ENCODE peak calls at places on chromosomes 11 and 22, in five cellular contexts. F is Peyer's patch, M is fibroblast of pulmonary artery, O is cardiac fibroblast, B is Panc1. N is an unnamed sample.

GRCh38 chr11:12675951-12676711 is 1.9 kb downstream of the TEAD1 start:
- DNase-seq in M (peak; percentile 63), B (no peak), O (peak; percentile 62), F (no peak), N (peak; percentile 67)

GRCh38 chr11:120613264-120614226 is 102.0 kb downstream of the GRIK4 start:
- DNase-seq in O (no peak), F (no peak), M (no peak), B (no peak), N (no peak)

GRCh38 chr11:88544656-88545280 is 207.2 kb upstream of the CTSC start:
- DNase-seq in O (no peak), B (no peak), F (no peak), M (no peak), N (no peak)

GRCh38 chr11:117179048-117179999 is 781 bp downstream of the SIDT2 start:
- DNase-seq in M (peak; percentile 52), F (peak; percentile 75), O (peak; percentile 62), B (no peak), N (peak; percentile 49)

GRCh38 chr22:49913026-49913425 is 5.2 kb downstream of the ALG12 start:
- DNase-seq in F (no peak), M (no peak), O (no peak), B (no peak), N (no peak)

GRCh38 chr11:16902979-16903378 is 111.2 kb downstream of the PLEKHA7 start:
- DNase-seq in M (no peak), B (no peak), F (no peak), O (no peak), N (no peak)

GRCh38 chr22:38873469-38874411 is 1.7 kb upstream of the CBX6 start:
- DNase-seq in F (no peak), B (no peak), O (no peak), M (no peak), N (no peak)

GRCh38 chr11:92154611-92155010 is 70.0 kb upstream of the FAT3 start:
- DNase-seq in M (no peak), F (no peak), B (no peak), O (no peak), N (no peak)

GRCh38 chr22:45970709-45971388 is 6.1 kb downstream of the WNT7B start:
- DNase-seq in F (no peak), B (no peak), M (no peak), O (no peak), N (peak; percentile 74)

GRCh38 chr11:76700177-76701100 is 29.9 kb upstream of the LRRC32 start:
- DNase-seq in O (peak; percentile 64), B (no peak), M (peak; percentile 68), F (no peak), N (peak; percentile 81)

GRCh38 chr11:99370557-99371200 is 349.9 kb downstream of the CNTN5 start:
- DNase-seq in F (no peak), B (no peak), M (peak; percentile 80), O (peak; percentile 83), N (peak; percentile 83)

GRCh38 chr11:68143310-68143689 is 22.1 kb upstream of the CHKA start:
- DNase-seq in M (no peak), F (no peak), O (no peak), B (no peak), N (no peak)

GRCh38 chr11:72924568-72925190 is 110.5 kb downstream of the ATG16L2 start:
- DNase-seq in B (peak; percentile 15), M (peak; percentile 76), F (no peak), O (peak; percentile 78), N (peak; percentile 59)

GRCh38 chr11:72069787-72070251 is 10.5 kb downstream of the NUMA1 start:
- DNase-seq in B (peak; percentile 79), M (peak; percentile 81), F (peak; percentile 87), O (peak; percentile 82), N (peak; percentile 78)

GRCh38 chr11:118353084-118353710 is 6.2 kb upstream of the UBE4A start:
- DNase-seq in B (no peak), F (no peak), O (peak; percentile 40), M (peak; percentile 47), N (peak; percentile 25)

GRCh38 chr11:78100276-78101040 is 20.8 kb upstream of the NDUFC2 start:
- DNase-seq in F (no peak), O (no peak), M (no peak), B (no peak), N (no peak)

DNA sequence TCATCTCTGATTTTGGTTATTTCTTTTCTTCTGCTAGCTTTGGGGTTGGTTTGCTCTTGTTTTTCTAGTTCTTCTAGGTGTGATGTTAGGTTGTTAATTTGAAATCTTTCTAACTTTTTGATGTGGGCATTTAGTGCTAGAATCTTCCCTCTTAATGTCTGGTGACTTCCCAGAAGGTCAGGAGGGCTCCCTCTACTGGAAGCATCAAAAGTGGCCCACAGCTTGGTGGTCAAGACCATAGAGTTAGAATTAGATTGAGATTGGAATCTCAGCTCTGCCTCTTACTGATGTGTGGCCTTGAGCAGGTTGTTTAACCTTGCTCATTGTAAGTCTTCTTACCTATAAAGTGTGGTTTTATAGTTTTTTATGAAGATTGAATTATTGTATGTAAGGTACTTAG is 99.3 kb downstream of the FDX1 start:
- DNase-seq in B (no peak), M (peak; percentile 42), O (peak; percentile 30), F (no peak), N (peak; percentile 10)
- TF ChIP-seq CTCF in B (peak; percentile 57), M (peak; percentile 51), O (peak; percentile 55), F (no peak), N (peak; percentile 39)

DNA sequence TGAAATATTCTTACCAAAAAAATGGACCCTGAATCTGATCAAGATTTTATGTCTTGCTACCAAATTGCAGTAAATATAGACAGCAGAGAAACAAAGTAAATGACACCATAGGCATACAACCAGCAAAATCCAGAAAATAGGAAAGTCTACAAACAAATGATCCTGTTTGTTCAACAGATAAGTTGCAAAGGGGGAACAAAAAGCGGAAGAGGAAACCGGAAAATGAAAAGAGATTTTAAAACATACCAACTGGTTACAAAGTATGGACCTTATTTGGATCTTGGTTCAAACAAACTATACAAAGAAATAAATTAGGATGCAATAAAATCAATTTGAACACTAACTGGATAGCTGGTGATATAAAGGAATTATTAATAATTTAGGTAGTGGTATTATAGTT is 92.0 kb downstream of the TMPRSS5 start:
- DNase-seq in F (no peak), B (no peak), M (no peak), O (no peak), N (no peak)
- H3K4me3 ChIP-seq in F (no peak overlapping the region), B (no peak overlapping the region), M (no peak overlapping the region), O (no peak overlapping the region), N (no peak overlapping the region)

GRCh38 chr22:19477321-19478085 is 1.5 kb downstream of the UFD1 start:
- DNase-seq in B (no peak), O (peak; percentile 50), M (peak; percentile 35), F (no peak), N (peak; percentile 21)
- TF ChIP-seq CTCF in B (no peak), O (peak; percentile 21), M (peak; percentile 41), F (peak; percentile 12), N (peak; percentile 17)

GRCh38 chr11:82754410-82754809 is 20.7 kb upstream of the FAM181B start:
- DNase-seq in M (no peak), B (no peak), F (no peak), O (no peak), N (no peak)

GRCh38 chr11:82757660-82758301 is 24.1 kb upstream of the FAM181B start:
- DNase-seq in F (no peak), O (no peak), M (no peak), B (no peak), N (no peak)

GRCh38 chr11:82759649-82760048 is 26.0 kb upstream of the FAM181B start:
- DNase-seq in M (no peak), O (no peak), B (no peak), F (no peak), N (no peak)

GRCh38 chr11:82752801-82753200 is 19.1 kb upstream of the FAM181B start:
- DNase-seq in B (no peak), M (no peak), F (no peak), O (no peak), N (no peak)

DNA sequence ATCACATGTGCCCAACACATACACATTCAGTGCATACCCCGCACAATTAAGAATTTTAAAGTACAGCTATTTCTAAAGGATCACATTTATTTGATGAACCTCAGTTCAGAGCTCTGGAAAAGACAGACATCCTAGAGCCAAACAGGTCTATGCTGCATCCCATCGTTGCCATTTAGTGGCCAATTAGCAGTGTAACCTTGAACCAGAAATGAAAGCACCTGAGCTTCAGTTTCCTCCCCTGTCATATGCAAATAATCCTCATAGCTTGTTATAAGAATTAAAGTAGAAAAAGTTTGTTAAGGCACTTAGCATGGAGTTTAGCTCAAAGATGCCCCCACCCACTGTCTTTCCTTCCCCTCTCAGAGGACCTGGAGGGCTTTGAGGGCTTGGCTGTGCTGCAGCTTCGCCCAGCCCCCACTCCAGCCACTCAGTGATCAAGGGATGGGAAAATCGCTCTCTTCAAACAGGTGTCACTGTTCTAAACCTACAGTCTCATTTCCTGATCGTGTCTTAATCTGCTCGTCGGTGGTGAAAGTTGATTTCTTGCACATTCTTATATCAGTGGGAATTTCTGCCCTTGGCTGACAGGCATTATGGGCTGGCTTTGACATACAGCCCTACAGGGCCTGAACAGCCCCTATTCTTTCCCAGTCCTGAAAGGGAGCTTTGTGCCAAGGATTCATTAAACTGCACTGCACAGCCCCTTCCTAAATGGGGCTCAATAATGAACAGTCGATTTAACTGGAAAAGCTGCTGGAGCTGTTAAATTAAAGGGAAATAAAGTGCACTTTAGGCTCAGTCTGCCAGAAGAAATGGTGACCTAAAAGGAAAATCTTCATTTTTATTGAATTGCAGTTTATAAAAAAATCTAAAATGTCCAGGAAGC is 23.3 kb upstream of the FAM181B start:
- DNase-seq in M (no peak), B (no peak), O (no peak), F (no peak), N (no peak)
- H3K4me3 ChIP-seq in M (no peak overlapping the region), B (no peak overlapping the region), O (no peak overlapping the region), F (no peak overlapping the region), N (no peak overlapping the region)

DNA sequence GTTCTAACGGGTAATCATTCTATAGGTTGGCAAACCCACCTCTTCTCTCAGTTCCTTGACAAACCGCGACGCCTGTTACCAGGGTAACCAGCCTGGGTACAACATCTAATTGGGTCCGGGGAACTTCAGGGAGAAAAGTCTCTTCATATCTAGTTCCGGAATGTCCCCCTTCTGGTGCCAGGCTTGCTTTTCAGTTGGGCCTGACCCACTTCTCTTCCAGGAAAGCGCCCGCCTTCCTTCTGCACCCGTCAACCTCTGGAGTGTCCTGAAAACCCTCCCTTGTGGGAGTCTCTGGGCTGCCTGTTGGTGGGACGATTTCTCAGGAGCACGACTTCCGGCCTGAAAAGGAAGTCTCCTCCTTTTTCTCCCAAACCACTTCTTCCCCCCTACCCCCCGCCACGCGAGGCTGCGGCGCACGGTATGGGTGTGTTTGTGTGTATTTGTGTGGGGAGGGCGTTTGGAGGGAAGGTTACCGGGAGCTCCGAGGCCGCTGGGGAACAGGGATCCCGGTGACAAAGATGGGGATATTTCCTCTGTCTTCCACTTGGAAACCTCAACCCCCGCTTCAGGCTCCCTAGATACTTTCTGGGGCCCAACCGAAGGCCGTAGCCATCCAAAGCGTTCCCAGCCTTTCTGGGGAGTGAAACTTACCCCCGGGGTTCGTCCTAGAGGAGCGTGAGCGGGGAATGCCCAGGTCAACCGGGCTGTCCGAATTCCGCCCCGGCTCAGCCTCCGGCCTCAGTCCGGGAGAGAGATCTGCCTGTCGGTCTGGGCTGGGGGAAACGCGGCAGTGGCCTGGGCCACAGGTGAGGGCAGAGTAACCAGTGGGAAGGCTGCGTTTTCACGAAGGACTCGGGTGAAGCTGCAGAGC is at the start of the genes NKAPD1 and PIH1D2:
- DNase-seq in F (peak; percentile 89), O (peak; percentile 96), M (peak; percentile 93), B (peak; percentile 79), N (peak; percentile 92)
- TF ChIP-seq CTCF in F (no peak), O (peak; percentile 13), M (peak; percentile 7), B (no peak), N (no peak)

N was measured in astrocyte of the spinal cord.